ENCODE peak calls at places on chromosomes 16 and 17, in nine cellular contexts. One of them, this sample, is unnamed.
A peak's percentile ranks its signal among the peaks of the same experiment; 100 is the strongest.

GRCh38 chr16:26330654-26331053 is 638.9 kb downstream of the HS3ST4 start:
- DNase-seq in choroid plexus epithelial cell: no peak
- DNase-seq in transverse colon: no peak
- DNase-seq in NCI-H345: no peak
- DNase-seq in neural crest cell: no peak
- DNase-seq in NCI-H1436: no peak
- DNase-seq in stimulated activated CD4-positive, alpha-beta T cell treated with anti-CD3 and anti-CD28 coated beads, Interleukin-4, amount 100 ng/mL, for 4 hours: no peak
- DNase-seq in effector memory CD8-positive, alpha-beta T cell: no peak
- DNase-seq in NCI-H2227 treated with DMSO at 0.1 percent for 48 hours: no peak
- DNase-seq in this sample: no peak

GRCh38 chr16:24540575-24541240 is 1.3 kb downstream of the RBBP6 start:
- DNase-seq in NCI-H2227 treated with DMSO at 0.1 percent for 48 hours: peak; percentile 12
- DNase-seq in NCI-H1436: no peak
- DNase-seq in neural crest cell: no peak
- DNase-seq in choroid plexus epithelial cell: peak; percentile 36
- DNase-seq in NCI-H345: no peak
- DNase-seq in stimulated activated CD4-positive, alpha-beta T cell treated with anti-CD3 and anti-CD28 coated beads, Interleukin-4, amount 100 ng/mL, for 4 hours: no peak
- DNase-seq in transverse colon: no peak
- DNase-seq in effector memory CD8-positive, alpha-beta T cell: peak; percentile 17
- DNase-seq in this sample: peak; percentile 76

GRCh38 chr17:59443106-59443505 is 111.7 kb downstream of the YPEL2 start:
- DNase-seq in stimulated activated CD4-positive, alpha-beta T cell treated with anti-CD3 and anti-CD28 coated beads, Interleukin-4, amount 100 ng/mL, for 4 hours: no peak
- DNase-seq in NCI-H1436: no peak
- DNase-seq in neural crest cell: no peak
- DNase-seq in NCI-H345: no peak
- DNase-seq in choroid plexus epithelial cell: no peak
- DNase-seq in NCI-H2227 treated with DMSO at 0.1 percent for 48 hours: no peak
- DNase-seq in effector memory CD8-positive, alpha-beta T cell: no peak
- DNase-seq in transverse colon: no peak
- DNase-seq in this sample: no peak

GRCh38 chr16:31461921-31462804 is 2.9 kb downstream of the ARMC5 start:
- DNase-seq in NCI-H345: no peak
- DNase-seq in neural crest cell: no peak
- DNase-seq in NCI-H2227 treated with DMSO at 0.1 percent for 48 hours: no peak
- DNase-seq in NCI-H1436: no peak
- DNase-seq in effector memory CD8-positive, alpha-beta T cell: no peak
- DNase-seq in transverse colon: no peak
- DNase-seq in choroid plexus epithelial cell: no peak
- DNase-seq in stimulated activated CD4-positive, alpha-beta T cell treated with anti-CD3 and anti-CD28 coated beads, Interleukin-4, amount 100 ng/mL, for 4 hours: no peak
- DNase-seq in this sample: no peak

GRCh38 chr17:42750730-42751356 is 6.0 kb upstream of the EZH1 start:
- DNase-seq in transverse colon: no peak
- DNase-seq in NCI-H1436: no peak
- DNase-seq in NCI-H2227 treated with DMSO at 0.1 percent for 48 hours: no peak
- DNase-seq in NCI-H345: no peak
- DNase-seq in neural crest cell: no peak
- DNase-seq in stimulated activated CD4-positive, alpha-beta T cell treated with anti-CD3 and anti-CD28 coated beads, Interleukin-4, amount 100 ng/mL, for 4 hours: no peak
- DNase-seq in effector memory CD8-positive, alpha-beta T cell: no peak
- DNase-seq in choroid plexus epithelial cell: no peak
- DNase-seq in this sample: no peak

GRCh38 chr17:2967515-2967914 is 95.9 kb downstream of the OR1D5 start:
- DNase-seq in choroid plexus epithelial cell: no peak
- DNase-seq in NCI-H1436: no peak
- DNase-seq in NCI-H345: no peak
- DNase-seq in NCI-H2227 treated with DMSO at 0.1 percent for 48 hours: no peak
- DNase-seq in stimulated activated CD4-positive, alpha-beta T cell treated with anti-CD3 and anti-CD28 coated beads, Interleukin-4, amount 100 ng/mL, for 4 hours: no peak
- DNase-seq in effector memory CD8-positive, alpha-beta T cell: no peak
- DNase-seq in neural crest cell: no peak
- DNase-seq in transverse colon: no peak
- DNase-seq in this sample: no peak

GRCh38 chr16:7185179-7185578 is 147.5 kb upstream of the RBFOX1 start:
- DNase-seq in NCI-H1436: no peak
- DNase-seq in NCI-H2227 treated with DMSO at 0.1 percent for 48 hours: no peak
- DNase-seq in stimulated activated CD4-positive, alpha-beta T cell treated with anti-CD3 and anti-CD28 coated beads, Interleukin-4, amount 100 ng/mL, for 4 hours: no peak
- DNase-seq in effector memory CD8-positive, alpha-beta T cell: no peak
- DNase-seq in neural crest cell: no peak
- DNase-seq in NCI-H345: no peak
- DNase-seq in transverse colon: no peak
- DNase-seq in choroid plexus epithelial cell: no peak
- DNase-seq in this sample: no peak

GRCh38 chr17:17628388-17629008 is 37.0 kb upstream of the PEMT start:
- DNase-seq in NCI-H2227 treated with DMSO at 0.1 percent for 48 hours: no peak
- DNase-seq in NCI-H1436: no peak
- DNase-seq in stimulated activated CD4-positive, alpha-beta T cell treated with anti-CD3 and anti-CD28 coated beads, Interleukin-4, amount 100 ng/mL, for 4 hours: peak; percentile 29
- DNase-seq in effector memory CD8-positive, alpha-beta T cell: peak; percentile 35
- DNase-seq in neural crest cell: no peak
- DNase-seq in choroid plexus epithelial cell: no peak
- DNase-seq in NCI-H345: peak; percentile 29
- DNase-seq in transverse colon: peak; percentile 54
- DNase-seq in this sample: peak; percentile 37

GRCh38 chr17:53628011-53628410 is 194.7 kb upstream of the KIF2B start:
- DNase-seq in NCI-H345: no peak
- DNase-seq in transverse colon: no peak
- DNase-seq in stimulated activated CD4-positive, alpha-beta T cell treated with anti-CD3 and anti-CD28 coated beads, Interleukin-4, amount 100 ng/mL, for 4 hours: no peak
- DNase-seq in NCI-H1436: no peak
- DNase-seq in neural crest cell: no peak
- DNase-seq in choroid plexus epithelial cell: peak; percentile 4
- DNase-seq in effector memory CD8-positive, alpha-beta T cell: no peak
- DNase-seq in NCI-H2227 treated with DMSO at 0.1 percent for 48 hours: no peak
- DNase-seq in this sample: no peak

GRCh38 chr17:27569257-27569722 is 61.7 kb upstream of the LGALS9 start:
- DNase-seq in stimulated activated CD4-positive, alpha-beta T cell treated with anti-CD3 and anti-CD28 coated beads, Interleukin-4, amount 100 ng/mL, for 4 hours: peak; percentile 43
- DNase-seq in NCI-H2227 treated with DMSO at 0.1 percent for 48 hours: no peak
- DNase-seq in transverse colon: no peak
- DNase-seq in neural crest cell: no peak
- DNase-seq in choroid plexus epithelial cell: no peak
- DNase-seq in effector memory CD8-positive, alpha-beta T cell: peak; percentile 77
- DNase-seq in NCI-H1436: no peak
- DNase-seq in NCI-H345: no peak
- DNase-seq in this sample: peak; percentile 68

GRCh38 chr17:30716461-30717289 is 107.8 kb downstream of the CRLF3 start:
- DNase-seq in transverse colon: no peak
- DNase-seq in choroid plexus epithelial cell: peak; percentile 50
- DNase-seq in neural crest cell: no peak
- DNase-seq in NCI-H2227 treated with DMSO at 0.1 percent for 48 hours: no peak
- DNase-seq in NCI-H345: no peak
- DNase-seq in effector memory CD8-positive, alpha-beta T cell: no peak
- DNase-seq in stimulated activated CD4-positive, alpha-beta T cell treated with anti-CD3 and anti-CD28 coated beads, Interleukin-4, amount 100 ng/mL, for 4 hours: no peak
- DNase-seq in NCI-H1436: no peak
- DNase-seq in this sample: peak; percentile 41

GRCh38 chr16:1976951-1977874 is 4.1 kb downstream of the NOXO1 start:
- DNase-seq in choroid plexus epithelial cell: no peak
- DNase-seq in NCI-H1436: no peak
- DNase-seq in transverse colon: no peak
- DNase-seq in NCI-H2227 treated with DMSO at 0.1 percent for 48 hours: no peak
- DNase-seq in NCI-H345: no peak
- DNase-seq in effector memory CD8-positive, alpha-beta T cell: no peak
- DNase-seq in neural crest cell: no peak
- DNase-seq in stimulated activated CD4-positive, alpha-beta T cell treated with anti-CD3 and anti-CD28 coated beads, Interleukin-4, amount 100 ng/mL, for 4 hours: no peak
- DNase-seq in this sample: no peak

GRCh38 chr17:55830210-55830609 is 79.4 kb downstream of the PCTP start:
- DNase-seq in transverse colon: no peak
- DNase-seq in stimulated activated CD4-positive, alpha-beta T cell treated with anti-CD3 and anti-CD28 coated beads, Interleukin-4, amount 100 ng/mL, for 4 hours: no peak
- DNase-seq in neural crest cell: no peak
- DNase-seq in NCI-H1436: no peak
- DNase-seq in choroid plexus epithelial cell: no peak
- DNase-seq in NCI-H345: no peak
- DNase-seq in effector memory CD8-positive, alpha-beta T cell: no peak
- DNase-seq in NCI-H2227 treated with DMSO at 0.1 percent for 48 hours: no peak
- DNase-seq in this sample: no peak

GRCh38 chr17:68122587-68122986 is 87.1 kb downstream of the KPNA2 start:
- DNase-seq in NCI-H2227 treated with DMSO at 0.1 percent for 48 hours: no peak
- DNase-seq in NCI-H345: no peak
- DNase-seq in NCI-H1436: no peak
- DNase-seq in neural crest cell: no peak
- DNase-seq in transverse colon: no peak
- DNase-seq in stimulated activated CD4-positive, alpha-beta T cell treated with anti-CD3 and anti-CD28 coated beads, Interleukin-4, amount 100 ng/mL, for 4 hours: no peak
- DNase-seq in effector memory CD8-positive, alpha-beta T cell: no peak
- DNase-seq in choroid plexus epithelial cell: no peak
- DNase-seq in this sample: no peak

GRCh38 chr16:56789360-56789759 is 59.4 kb downstream of the NUP93 start:
- DNase-seq in stimulated activated CD4-positive, alpha-beta T cell treated with anti-CD3 and anti-CD28 coated beads, Interleukin-4, amount 100 ng/mL, for 4 hours: no peak
- DNase-seq in transverse colon: peak; percentile 31
- DNase-seq in NCI-H1436: peak; percentile 53
- DNase-seq in effector memory CD8-positive, alpha-beta T cell: no peak
- DNase-seq in NCI-H345: no peak
- DNase-seq in neural crest cell: no peak
- DNase-seq in choroid plexus epithelial cell: peak; percentile 78
- DNase-seq in NCI-H2227 treated with DMSO at 0.1 percent for 48 hours: peak; percentile 11
- DNase-seq in this sample: peak; percentile 57

GRCh38 chr16:51971184-51971583 is 575.8 kb downstream of the TOX3 start:
- DNase-seq in effector memory CD8-positive, alpha-beta T cell: no peak
- DNase-seq in NCI-H345: no peak
- DNase-seq in NCI-H2227 treated with DMSO at 0.1 percent for 48 hours: no peak
- DNase-seq in NCI-H1436: peak; percentile 5
- DNase-seq in neural crest cell: peak; percentile 15
- DNase-seq in stimulated activated CD4-positive, alpha-beta T cell treated with anti-CD3 and anti-CD28 coated beads, Interleukin-4, amount 100 ng/mL, for 4 hours: no peak
- DNase-seq in choroid plexus epithelial cell: peak; percentile 61
- DNase-seq in transverse colon: no peak
- DNase-seq in this sample: peak; percentile 28

This sample was measured in NAMALWA.